ENCODE peak calls at places on chromosomes 2 and 18, in eight cellular contexts. Z is GM12865, W is NB4, L is BJ, X is PC-3, R is mucosa of descending colon, U is osteoblast, E is tibial artery. D is an unnamed sample.

GRCh38 chr2:69305712-69306611 is 81.1 kb downstream of the GFPT1 start:
- DNase-seq in L (no peak), X (no peak), W (peak), U (peak), Z (no peak), R (no peak), E (peak), D (no peak)

GRCh38 chr2:43224571-43225092 is 1.8 kb downstream of the ZFP36L2 start:
- DNase-seq in R (peak), L (no peak), W (peak), X (peak), U (peak), Z (peak), E (no peak), D (peak)

GRCh38 chr2:179201884-179202283 is 62.7 kb downstream of the SESTD1 start:
- DNase-seq in W (peak), Z (no peak), X (no peak), U (no peak), R (no peak), L (no peak), E (no peak), D (no peak)

GRCh38 chr2:196696423-196697073 is 57.0 kb downstream of the CCDC150 start:
- DNase-seq in U (peak), Z (no peak), X (peak), W (peak), R (no peak), E (no peak), L (no peak), D (no peak)

GRCh38 chr2:177275041-177275440 is 10.5 kb upstream of the NFE2L2 start:
- DNase-seq in L (no peak), X (peak), Z (no peak), U (peak), R (no peak), W (no peak), E (no peak), D (no peak)

GRCh38 chr2:182367401-182367800 is 59.4 kb downstream of the PDE1A start:
- DNase-seq in W (no peak), X (no peak), Z (no peak), E (no peak), L (no peak), U (no peak), R (no peak), D (no peak)

GRCh38 chr2:219252900-219253752 is at the start of gene TUBA4B:
- DNase-seq in X (peak), R (peak), Z (peak), L (no peak), W (peak), E (peak), U (peak), D (peak)

GRCh38 chr2:57432528-57432927 is 614.1 kb upstream of the VRK2 start:
- DNase-seq in U (no peak), X (no peak), W (no peak), R (no peak), E (no peak), L (no peak), Z (no peak), D (no peak)

GRCh38 chr2:28357948-28358667 is 34.5 kb upstream of the FOSL2 start:
- DNase-seq in U (peak), W (peak), Z (no peak), R (no peak), X (no peak), L (no peak), E (no peak), D (no peak)

DNA sequence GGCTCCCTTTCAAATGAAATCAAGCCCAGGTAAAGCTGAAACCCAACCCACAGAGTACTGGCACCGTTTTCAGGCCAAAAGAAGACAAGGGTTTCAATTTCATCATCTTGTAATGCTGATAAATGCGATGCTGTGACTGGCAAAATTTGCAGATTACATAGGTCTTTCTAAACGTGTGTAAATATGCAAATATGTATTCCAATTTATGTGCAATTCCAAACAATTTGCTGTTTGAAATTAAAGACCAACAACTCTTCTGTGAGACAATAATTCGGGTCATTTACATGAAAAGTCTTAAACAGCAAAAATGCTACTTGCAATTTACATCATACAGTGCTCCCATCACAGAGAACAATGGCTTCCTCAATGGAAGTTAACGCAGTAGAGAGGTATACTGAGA is 2.8 kb upstream of the ZNF532 start:
- DNase-seq in E (no peak), R (no peak), U (no peak), X (peak), W (no peak), L (no peak), Z (no peak), D (no peak)
- H3K4me3 ChIP-seq in E (no peak), R (no peak), U (no peak), X (peak), W (no peak), L (no peak), Z (no peak), D (no peak)

GRCh38 chr2:203532957-203533695 is 2.0 kb downstream of the RAPH1 start:
- DNase-seq in E (no peak), X (peak), W (no peak), L (no peak), U (peak), Z (no peak), R (no peak), D (no peak)
- TF ChIP-seq CTCF in E (no peak), X (no peak), W (no peak), L (no peak), U (no peak), Z (no peak), R (no peak), D (no peak)

GRCh38 chr2:19529663-19530062 is 171.2 kb upstream of the OSR1 start:
- DNase-seq in W (no peak), Z (no peak), U (no peak), X (no peak), L (no peak), E (no peak), R (no peak), D (no peak)

GRCh38 chr2:19536136-19536535 is 177.7 kb upstream of the OSR1 start:
- DNase-seq in X (no peak), R (no peak), L (no peak), U (no peak), W (peak), Z (no peak), E (no peak), D (no peak)

GRCh38 chr2:19538411-19538963 is 180.1 kb upstream of the OSR1 start:
- DNase-seq in Z (no peak), E (no peak), X (peak), U (peak), W (peak), L (peak), R (no peak), D (no peak)

GRCh38 chr2:19532797-19533196 is 174.4 kb upstream of the OSR1 start:
- DNase-seq in X (no peak), L (no peak), W (no peak), E (no peak), U (no peak), Z (no peak), R (no peak), D (no peak)
- H3K4me3 ChIP-seq in X (no peak), L (no peak), W (no peak), E (no peak), U (no peak), Z (no peak), R (no peak), D (no peak)

GRCh38 chr2:139196754-139197153 is 416.6 kb upstream of the NXPH2 start:
- DNase-seq in E (no peak), W (no peak), X (no peak), U (no peak), Z (no peak), L (no peak), R (no peak), D (no peak)
- TF ChIP-seq CTCF in E (no peak), W (no peak), X (no peak), U (no peak), Z (no peak), L (no peak), R (no peak), D (no peak)

DNA sequence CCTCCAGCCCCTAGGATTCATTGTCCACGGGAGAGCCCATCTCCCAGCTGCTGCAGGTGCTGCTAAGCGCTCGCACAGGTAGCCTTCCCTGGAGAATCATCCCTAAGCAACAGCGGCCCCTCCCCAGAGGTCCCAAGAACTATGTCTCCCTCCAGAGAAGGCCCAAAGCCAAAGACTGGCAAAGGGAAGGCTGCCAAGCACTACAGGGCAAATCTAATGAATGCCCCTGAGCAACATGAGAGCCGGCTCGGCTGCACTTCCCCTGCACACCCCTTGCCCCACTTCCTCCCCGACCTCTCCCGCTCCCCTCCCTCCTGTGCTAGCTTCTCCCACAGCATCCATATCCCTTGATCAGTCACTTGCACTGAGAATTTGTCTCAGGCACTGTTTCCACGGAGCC is 20.0 kb upstream of the COL6A3 start:
- DNase-seq in X (peak), U (no peak), L (no peak), E (no peak), W (no peak), R (no peak), Z (no peak), D (no peak)
- H3K4me3 ChIP-seq in X (peak), U (peak), L (no peak), E (no peak), W (no peak), R (no peak), Z (no peak), D (no peak)

DNA sequence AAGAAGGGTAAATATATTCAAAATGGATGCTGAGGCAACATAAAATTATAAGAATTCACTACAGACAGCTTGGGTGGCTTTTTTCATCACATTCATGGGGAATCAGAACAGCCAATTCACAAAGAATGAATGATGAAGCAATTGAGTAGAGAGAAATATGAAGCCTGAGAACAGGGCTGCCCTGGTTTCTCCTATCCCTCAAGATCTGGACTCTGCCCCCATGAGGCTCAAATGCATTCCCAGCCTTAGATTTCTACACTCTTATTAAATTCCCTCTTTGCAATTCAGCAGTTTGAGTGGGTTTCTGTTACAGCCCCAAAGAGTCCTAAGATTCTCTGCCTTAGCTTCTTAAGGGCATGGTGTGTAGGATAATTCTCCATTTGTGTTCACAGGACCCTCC is 172.5 kb downstream of the MAIP1 start:
- DNase-seq in R (no peak), W (no peak), X (no peak), Z (no peak), E (no peak), U (peak), L (peak), D (no peak)
- TF ChIP-seq CTCF in R (no peak), W (no peak), X (no peak), Z (no peak), E (no peak), U (peak), L (peak), D (no peak)

DNA sequence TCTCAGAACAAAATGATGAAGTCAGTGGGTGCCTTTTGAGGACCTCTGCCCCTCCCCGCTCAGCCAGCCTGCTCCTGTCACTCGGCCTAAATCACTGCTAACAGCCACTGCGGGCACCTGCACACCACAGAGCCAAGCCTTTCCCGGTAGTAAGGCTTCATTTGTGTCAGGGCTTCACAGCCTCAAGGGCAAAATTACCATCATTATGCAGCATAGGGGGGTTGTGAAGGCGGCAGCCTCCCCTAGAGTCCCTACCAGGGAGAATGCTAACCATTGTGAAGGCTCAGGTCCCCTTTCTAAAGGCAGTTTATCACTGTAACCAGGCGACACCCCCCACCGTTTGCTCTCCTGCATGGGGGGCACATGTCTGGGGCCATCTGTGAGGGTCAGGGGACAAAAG is 519.8 kb upstream of the MYT1L start:
- DNase-seq in L (no peak), U (no peak), R (no peak), Z (no peak), E (no peak), X (no peak), W (no peak), D (no peak)
- H3K4me3 ChIP-seq in L (no peak), U (no peak), R (no peak), Z (no peak), E (no peak), X (no peak), W (no peak), D (no peak)

GRCh38 chr2:230850358-230850658 is 14.4 kb upstream of the ITM2C start:
- DNase-seq in X (no peak), L (no peak), E (no peak), Z (no peak), R (no peak), U (no peak), W (no peak), D (no peak)
- TF ChIP-seq CTCF in X (peak), L (no peak), E (no peak), Z (no peak), R (no peak), U (no peak), W (no peak), D (no peak)

GRCh38 chr18:45171575-45172225 is 443.6 kb upstream of the SLC14A2 start:
- DNase-seq in W (no peak), L (no peak), E (no peak), Z (no peak), U (no peak), R (no peak), X (no peak), D (no peak)

GRCh38 chr18:45173799-45174519 is 441.3 kb upstream of the SLC14A2 start:
- DNase-seq in U (no peak), W (no peak), X (no peak), L (no peak), E (no peak), Z (no peak), R (no peak), D (no peak)

GRCh38 chr18:45173327-45173726 is 441.9 kb upstream of the SLC14A2 start:
- DNase-seq in R (no peak), U (no peak), W (no peak), Z (no peak), E (no peak), X (no peak), L (no peak), D (no peak)

GRCh38 chr18:45174755-45175154 is 440.5 kb upstream of the SLC14A2 start:
- DNase-seq in U (no peak), E (no peak), L (no peak), X (no peak), W (no peak), Z (no peak), R (no peak), D (no peak)

GRCh38 chr18:45175505-45175904 is 439.8 kb upstream of the SLC14A2 start:
- DNase-seq in R (no peak), X (no peak), U (no peak), W (no peak), E (no peak), L (no peak), Z (no peak), D (no peak)
- H3K4me3 ChIP-seq in R (no peak), X (no peak), U (no peak), W (no peak), E (no peak), L (no peak), Z (no peak), D (no peak)

GRCh38 chr2:156333951-156334495 is 1.5 kb upstream of the NR4A2 start:
- DNase-seq in X (no peak), R (peak), L (no peak), U (peak), E (peak), W (peak), Z (peak), D (peak)
- TF ChIP-seq CTCF in X (no peak), R (no peak), L (peak), U (no peak), E (peak), W (no peak), Z (no peak), D (peak)

D was measured in GM06990.